ENCODE peak calls at places on chromosome 18, in four cellular contexts. One of them, this sample, is unnamed.
A peak's percentile ranks its signal among the peaks of the same experiment; 100 is the strongest.

GRCh38 chr18:57915848-57916596 is 112.9 kb upstream of the ATP8B1 start:
- DNase-seq in kidney glomerular epithelial cell: no peak
- DNase-seq in mucosa of gallbladder: peak; percentile 27
- DNase-seq in glomerular endothelial cell: no peak
- DNase-seq in this sample: no peak

GRCh38 chr18:23135679-23136325 is 517 bp downstream of the CABLES1 start:
- DNase-seq in kidney glomerular epithelial cell: peak; percentile 15
- DNase-seq in mucosa of gallbladder: peak; percentile 16
- DNase-seq in glomerular endothelial cell: no peak
- DNase-seq in this sample: no peak

GRCh38 chr18:49786019-49786720 is 27.2 kb downstream of the ACAA2 start:
- DNase-seq in kidney glomerular epithelial cell: no peak
- DNase-seq in mucosa of gallbladder: no peak
- DNase-seq in glomerular endothelial cell: no peak
- DNase-seq in this sample: no peak

GRCh38 chr18:56902653-56903052 is 244.2 kb upstream of the BOD1L2 start:
- DNase-seq in kidney glomerular epithelial cell: peak; percentile 72
- DNase-seq in mucosa of gallbladder: no peak
- DNase-seq in glomerular endothelial cell: no peak
- DNase-seq in this sample: peak; percentile 31

GRCh38 chr18:69998523-69998987 is 50.9 kb upstream of the CD226 start:
- DNase-seq in kidney glomerular epithelial cell: no peak
- DNase-seq in mucosa of gallbladder: no peak
- DNase-seq in glomerular endothelial cell: no peak
- DNase-seq in this sample: no peak

GRCh38 chr18:3097082-3097481 is 84.1 kb upstream of the LPIN2 start:
- DNase-seq in kidney glomerular epithelial cell: no peak
- DNase-seq in mucosa of gallbladder: no peak
- DNase-seq in glomerular endothelial cell: no peak
- DNase-seq in this sample: no peak

GRCh38 chr18:32156855-32157254 is 33.0 kb upstream of the MEP1B start:
- DNase-seq in kidney glomerular epithelial cell: no peak
- DNase-seq in mucosa of gallbladder: no peak
- DNase-seq in glomerular endothelial cell: no peak
- DNase-seq in this sample: no peak

GRCh38 chr18:9701604-9702324 is 6.3 kb upstream of the RAB31 start:
- DNase-seq in kidney glomerular epithelial cell: no peak
- DNase-seq in mucosa of gallbladder: no peak
- DNase-seq in glomerular endothelial cell: no peak
- DNase-seq in this sample: no peak

GRCh38 chr18:48193521-48194251 is 215.5 kb downstream of the ZBTB7C start:
- DNase-seq in kidney glomerular epithelial cell: peak; percentile 61
- DNase-seq in mucosa of gallbladder: no peak
- DNase-seq in glomerular endothelial cell: no peak
- DNase-seq in this sample: no peak